ENCODE peak calls at places on chromosomes 3 and 15, in five cellular contexts. Q, K, N, L and J are unnamed samples.

GRCh38 chr3:101677436-101678286 is 729 bp upstream of the ZBTB11 start:
- DNase-seq in K (peak), Q (no peak), L (no peak), N (no peak), J (no peak)

GRCh38 chr15:54815546-54815945 is 381.2 kb downstream of the RSL24D1 start:
- DNase-seq in L (no peak), N (no peak), Q (no peak), K (no peak), J (no peak)

GRCh38 chr3:31165399-31165860 is 271.0 kb upstream of the GADL1 start:
- DNase-seq in L (peak), N (no peak), K (no peak), Q (peak), J (no peak)

GRCh38 chr3:14208977-14209394 is 30.4 kb downstream of the LSM3 start:
- DNase-seq in K (no peak), L (no peak), Q (peak), N (no peak), J (no peak)

GRCh38 chr15:100780208-100780800 is 99.3 kb upstream of the ALDH1A3 start:
- DNase-seq in N (no peak), K (no peak), Q (no peak), L (no peak), J (no peak)

GRCh38 chr3:107988464-107989156 is 102.2 kb downstream of the CD47 start:
- DNase-seq in Q (peak), N (no peak), L (peak), K (no peak), J (peak)

GRCh38 chr3:177753498-177754155 is 556.3 kb upstream of the TBL1XR1 start:
- DNase-seq in K (no peak), Q (no peak), N (no peak), L (peak), J (no peak)

GRCh38 chr3:53843195-53844177 is 2.7 kb downstream of the CHDH start:
- DNase-seq in N (no peak), K (peak), Q (no peak), L (no peak), J (no peak)

DNA sequence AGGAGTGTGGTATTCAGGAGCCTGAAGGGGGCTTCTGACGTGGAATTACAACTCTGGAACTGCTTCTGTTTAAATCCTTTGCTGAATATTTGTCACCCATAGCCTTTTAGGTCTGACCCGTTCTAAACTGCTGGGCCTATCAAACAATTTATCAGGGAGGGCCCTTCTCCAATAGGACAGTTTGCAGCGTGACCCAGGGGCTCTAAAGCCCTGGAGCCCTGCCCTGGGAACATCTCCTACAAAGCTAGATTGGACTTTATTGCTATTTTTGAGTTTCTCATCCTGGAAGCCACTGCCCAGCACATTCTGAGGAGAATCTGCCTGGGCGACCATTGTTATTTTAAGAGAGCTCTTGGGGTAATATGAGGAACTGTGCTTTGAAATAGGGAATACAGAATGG is 35.5 kb downstream of the KLF13 start:
- DNase-seq in N (no peak), L (no peak), Q (no peak), K (no peak), J (no peak)
- H3K4me3 ChIP-seq in N (no peak), L (no peak), Q (no peak), K (no peak), J (no peak)

DNA sequence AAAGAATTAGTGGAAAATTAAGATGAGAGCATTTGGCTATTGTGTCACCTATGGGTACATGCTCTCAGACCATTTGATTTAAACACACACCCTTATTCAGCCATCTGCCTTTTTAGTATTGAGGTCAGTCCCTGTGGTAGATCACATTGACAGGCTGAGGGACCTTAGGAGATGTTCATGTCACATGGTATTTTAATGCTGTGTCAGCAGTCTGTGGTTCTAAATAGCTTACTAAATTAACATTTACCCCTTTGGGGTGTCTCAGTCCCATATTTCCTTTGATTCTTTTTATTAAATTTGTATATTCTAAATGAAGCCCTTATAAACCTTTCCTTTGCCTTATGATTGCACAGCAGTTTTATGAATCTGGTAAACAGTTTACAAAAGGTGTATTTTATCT is 2.3 kb downstream of the RBM5 start:
- DNase-seq in K (no peak), L (no peak), Q (no peak), N (no peak), J (no peak)
- H3K4me3 ChIP-seq in K (no peak), L (no peak), Q (peak), N (no peak), J (peak)

GRCh38 chr3:183267140-183267539 is 14.1 kb downstream of the B3GNT5 start:
- DNase-seq in L (no peak), N (no peak), Q (no peak), K (no peak), J (no peak)
- H3K4me3 ChIP-seq in L (no peak), N (no peak), Q (no peak), K (no peak), J (no peak)

GRCh38 chr15:74994685-74995084 is 678 bp upstream of the SCAMP5 start:
- DNase-seq in N (no peak), K (no peak), L (no peak), Q (no peak), J (no peak)
- H3K4me3 ChIP-seq in N (no peak), K (no peak), L (no peak), Q (no peak), J (no peak)

DNA sequence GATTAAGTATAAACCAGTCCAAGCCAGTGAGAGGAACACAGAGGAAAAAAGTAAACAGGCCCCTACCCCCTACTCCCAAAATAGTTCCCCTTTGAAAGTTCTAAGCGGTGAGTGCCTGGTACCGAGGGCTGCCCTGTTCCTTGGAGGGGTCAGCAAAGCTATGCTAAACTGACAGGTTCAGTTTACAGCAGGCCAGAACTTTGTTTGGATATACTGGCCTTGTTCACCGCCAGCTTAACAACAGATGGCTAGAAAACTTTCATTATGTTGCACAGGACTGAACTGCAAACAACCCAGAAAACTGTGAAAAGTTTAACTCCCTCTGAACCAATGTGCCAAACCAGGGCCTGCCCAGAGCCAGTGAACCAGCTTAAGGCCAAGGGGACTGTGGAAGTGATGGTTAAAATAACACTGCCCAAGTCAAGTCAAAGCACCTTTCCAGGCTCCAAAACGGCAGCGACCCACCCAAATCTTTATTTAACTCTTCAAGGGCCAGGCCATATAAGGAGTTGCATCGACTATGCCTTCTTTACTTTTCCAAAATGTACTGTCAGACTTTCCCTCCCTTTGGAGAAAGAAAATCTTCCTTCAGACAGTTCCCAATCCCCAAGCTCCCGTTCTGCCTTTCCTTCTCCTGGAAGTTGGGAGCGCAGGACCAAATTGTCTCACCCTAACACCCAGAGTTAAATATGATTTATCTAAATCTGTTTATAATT is 448.0 kb downstream of the FOXP1 start:
- DNase-seq in N (no peak), Q (no peak), K (no peak), L (no peak), J (no peak)
- H3K4me3 ChIP-seq in N (no peak), Q (no peak), K (no peak), L (no peak), J (no peak)